ENCODE peak calls at places on chromosomes 4 and X, in seven cellular contexts. M is endothelial cell; U is mammary epithelial cell; Y is fibroblast of lung; E is stimulated activated CD8-positive, alpha-beta memory T cell treated with anti-CD3 and anti-CD28 coated beads, Interleukin-15, amount 100 ng/mL, for 24 hours; V is kidney epithelial cell; G is head of caudate nucleus. F is an unnamed sample.

GRCh38 chr4:67049446-67049845 is 495.9 kb downstream of the CENPC start:
- DNase-seq in M (no peak), U (no peak), Y (no peak), E (no peak), V (no peak), G (no peak), F (no peak)

GRCh38 chr4:24965627-24966026 is 52.8 kb upstream of the CCDC149 start:
- DNase-seq in M (no peak), U (no peak), Y (peak; percentile 4), E (no peak), V (no peak), G (no peak), F (no peak)

GRCh38 chrX:110563276-110563675 is 204.6 kb downstream of the RTL9 start:
- DNase-seq in M (no peak), U (no peak), Y (no peak), E (no peak), V (no peak), G (no peak), F (no peak)

GRCh38 chr4:106338671-106339070 is 22.3 kb downstream of the AIMP1 start:
- DNase-seq in M (no peak), U (no peak), Y (no peak), E (no peak), V (no peak), G (no peak), F (no peak)

GRCh38 chr4:156298230-156298629 is 344.6 kb upstream of the CTSO start:
- DNase-seq in M (peak; percentile 44), U (peak; percentile 52), Y (peak; percentile 77), E (no peak), V (peak; percentile 76), G (no peak), F (no peak)

GRCh38 chrX:13652256-13653021 is 502 bp upstream of the TCEANC start:
- DNase-seq in M (no peak), U (peak; percentile 85), Y (peak; percentile 97), E (no peak), V (peak; percentile 63), G (no peak), F (no peak)

GRCh38 chr4:153448003-153448731 is 18.0 kb upstream of the TMEM131L start:
- DNase-seq in M (no peak), U (no peak), Y (peak; percentile 79), E (no peak), V (no peak), G (no peak), F (no peak)

GRCh38 chr4:129352480-129352879 is 256.5 kb downstream of the C4orf33 start:
- DNase-seq in M (no peak), U (no peak), Y (no peak), E (no peak), V (no peak), G (no peak), F (no peak)

GRCh38 chr4:102867278-102868152 is 1.3 kb upstream of the CISD2 start:
- DNase-seq in M (no peak), U (no peak), Y (no peak), E (no peak), V (no peak), G (no peak), F (no peak)

GRCh38 chr4:79653871-79654270 is 245.8 kb upstream of the GK2 start:
- DNase-seq in M (no peak), U (no peak), Y (no peak), E (no peak), V (no peak), G (no peak), F (no peak)

GRCh38 chrX:45070116-45071007 is 130.3 kb downstream of the DIPK2B start:
- DNase-seq in M (no peak), U (peak; percentile 29), Y (peak; percentile 69), E (no peak), V (peak; percentile 12), G (no peak), F (no peak)

GRCh38 chr4:87150498-87151261 is 69.7 kb downstream of the KLHL8 start:
- DNase-seq in M (peak; percentile 66), U (peak; percentile 64), Y (peak; percentile 79), E (no peak), V (peak; percentile 49), G (peak; percentile 48), F (no peak)

GRCh38 chr4:96146686-96147085 is 306.8 kb downstream of the PDHA2 start:
- DNase-seq in M (no peak), U (no peak), Y (peak; percentile 4), E (no peak), V (no peak), G (no peak), F (no peak)

GRCh38 chrX:103918050-103918449 is 44.4 kb upstream of the TMSB15B start:
- DNase-seq in M (peak; percentile 61), U (peak; percentile 65), Y (peak; percentile 59), E (no peak), V (no peak), G (peak; percentile 37), F (no peak)

GRCh38 chrX:49179358-49179757 is 6.8 kb downstream of the PRICKLE3 start:
- DNase-seq in M (no peak), U (no peak), Y (no peak), E (no peak), V (no peak), G (no peak), F (no peak)

GRCh38 chr4:87911252-87911774 is 64.2 kb upstream of the SPP1 start:
- DNase-seq in M (no peak), U (no peak), Y (peak; percentile 37), E (no peak), V (no peak), G (no peak), F (no peak)

GRCh38 chr4:183765121-183765990 is 106.3 kb downstream of the TRAPPC11 start:
- DNase-seq in M (no peak), U (no peak), Y (no peak), E (no peak), V (no peak), G (no peak), F (no peak)

GRCh38 chrX:107715331-107716044 is 60.1 kb downstream of the TSC22D3 start:
- DNase-seq in M (no peak), U (peak; percentile 69), Y (no peak), E (no peak), V (no peak), G (no peak), F (no peak)

F was measured in cortex of kidney.